ENCODE peak calls at places on chromosome 16, in eight cellular contexts. U is fibroblast of lung, L is astrocyte of the cerebellum, P is psoas muscle, E is mammary epithelial cell, G is fibroblast of the aortic adventitia, T is NB4, J is A549. S is an unnamed sample.

GRCh38 chr16:19468300-19468699 is 50.6 kb downstream of the TMC5 start:
- DNase-seq in U (no peak), L (no peak), P (no peak), E (no peak), G (no peak), T (no peak), J (no peak), S (no peak)

GRCh38 chr16:84397090-84397489 is 28.8 kb downstream of the ATP2C2 start:
- DNase-seq in U (no peak), L (no peak), P (no peak), E (peak; percentile 19), G (no peak), T (no peak), J (peak; percentile 35), S (no peak)

GRCh38 chr16:65991149-65991701 is 375.3 kb upstream of the CDH5 start:
- DNase-seq in U (no peak), L (no peak), P (no peak), E (no peak), G (no peak), T (no peak), J (no peak), S (no peak)

GRCh38 chr16:53129281-53130192 is 74.7 kb downstream of the CHD9 start:
- DNase-seq in U (peak; percentile 55), L (peak; percentile 40), P (no peak), E (peak; percentile 23), G (peak; percentile 71), T (peak; percentile 22), J (no peak), S (no peak)

GRCh38 chr16:84884311-84885023 is 64.7 kb downstream of the CRISPLD2 start:
- DNase-seq in U (no peak), L (no peak), P (peak; percentile 53), E (peak; percentile 34), G (no peak), T (no peak), J (no peak), S (no peak)

GRCh38 chr16:88382491-88383400 is at the start of gene ZNF469:
- DNase-seq in U (peak; percentile 40), L (no peak), P (peak; percentile 60), E (no peak), G (peak; percentile 40), T (no peak), J (peak; percentile 34), S (no peak)

GRCh38 chr16:68423771-68424170 is 24.5 kb downstream of the SMPD3 start:
- DNase-seq in U (no peak), L (no peak), P (no peak), E (no peak), G (no peak), T (no peak), J (no peak), S (no peak)

GRCh38 chr16:65658339-65659275 is 536.7 kb upstream of the CDH11 start:
- DNase-seq in U (peak; percentile 99), L (peak; percentile 92), P (no peak), E (peak; percentile 95), G (peak; percentile 95), T (peak; percentile 42), J (peak; percentile 18), S (no peak)

GRCh38 chr16:58494981-58495860 is 4.7 kb upstream of the NDRG4 start:
- DNase-seq in U (peak; percentile 97), L (peak; percentile 98), P (no peak), E (peak; percentile 96), G (peak; percentile 98), T (peak; percentile 71), J (peak; percentile 92), S (peak; percentile 56)

GRCh38 chr16:54026456-54026855 is 260.1 kb downstream of the IRX3 start:
- DNase-seq in U (peak; percentile 62), L (peak; percentile 28), P (no peak), E (no peak), G (peak; percentile 76), T (no peak), J (no peak), S (no peak)

GRCh38 chr16:15559176-15559575 is 83.8 kb downstream of the MARF1 start:
- DNase-seq in U (no peak), L (no peak), P (no peak), E (no peak), G (no peak), T (no peak), J (no peak), S (no peak)

GRCh38 chr16:526181-527014 is 1.1 kb upstream of the CAPN15 start:
- DNase-seq in U (peak; percentile 49), L (peak; percentile 12), P (no peak), E (peak; percentile 37), G (peak; percentile 61), T (peak; percentile 52), J (no peak), S (no peak)

GRCh38 chr16:85616608-85617311 is 3.6 kb downstream of the GSE1 start:
- DNase-seq in U (peak; percentile 23), L (no peak), P (peak; percentile 80), E (no peak), G (no peak), T (peak; percentile 88), J (no peak), S (peak; percentile 31)

GRCh38 chr16:82368041-82368440 is 198.0 kb upstream of the MPHOSPH6 start:
- DNase-seq in U (peak; percentile 23), L (no peak), P (peak; percentile 59), E (peak; percentile 12), G (peak; percentile 2), T (peak; percentile 39), J (peak; percentile 32), S (no peak)
- TF ChIP-seq CTCF in U (no peak), L (peak; percentile 25), P (peak; percentile 31), E (peak; percentile 43), G (peak; percentile 16), T (peak; percentile 35), J (no peak), S (peak; percentile 40)

GRCh38 chr16:87051526-87052320 is 265.5 kb downstream of the C16orf95 start:
- DNase-seq in U (no peak), L (no peak), P (no peak), E (no peak), G (no peak), T (no peak), J (no peak), S (no peak)

GRCh38 chr16:87054856-87055255 is 262.3 kb downstream of the C16orf95 start:
- DNase-seq in U (no peak), L (no peak), P (no peak), E (no peak), G (no peak), T (no peak), J (no peak), S (no peak)

GRCh38 chr16:87052506-87052905 is 264.7 kb downstream of the C16orf95 start:
- DNase-seq in U (peak; percentile 77), L (no peak), P (no peak), E (no peak), G (peak; percentile 72), T (no peak), J (no peak), S (no peak)

GRCh38 chr16:87054154-87054553 is 263.0 kb downstream of the C16orf95 start:
- DNase-seq in U (no peak), L (no peak), P (no peak), E (no peak), G (no peak), T (no peak), J (no peak), S (no peak)

DNA sequence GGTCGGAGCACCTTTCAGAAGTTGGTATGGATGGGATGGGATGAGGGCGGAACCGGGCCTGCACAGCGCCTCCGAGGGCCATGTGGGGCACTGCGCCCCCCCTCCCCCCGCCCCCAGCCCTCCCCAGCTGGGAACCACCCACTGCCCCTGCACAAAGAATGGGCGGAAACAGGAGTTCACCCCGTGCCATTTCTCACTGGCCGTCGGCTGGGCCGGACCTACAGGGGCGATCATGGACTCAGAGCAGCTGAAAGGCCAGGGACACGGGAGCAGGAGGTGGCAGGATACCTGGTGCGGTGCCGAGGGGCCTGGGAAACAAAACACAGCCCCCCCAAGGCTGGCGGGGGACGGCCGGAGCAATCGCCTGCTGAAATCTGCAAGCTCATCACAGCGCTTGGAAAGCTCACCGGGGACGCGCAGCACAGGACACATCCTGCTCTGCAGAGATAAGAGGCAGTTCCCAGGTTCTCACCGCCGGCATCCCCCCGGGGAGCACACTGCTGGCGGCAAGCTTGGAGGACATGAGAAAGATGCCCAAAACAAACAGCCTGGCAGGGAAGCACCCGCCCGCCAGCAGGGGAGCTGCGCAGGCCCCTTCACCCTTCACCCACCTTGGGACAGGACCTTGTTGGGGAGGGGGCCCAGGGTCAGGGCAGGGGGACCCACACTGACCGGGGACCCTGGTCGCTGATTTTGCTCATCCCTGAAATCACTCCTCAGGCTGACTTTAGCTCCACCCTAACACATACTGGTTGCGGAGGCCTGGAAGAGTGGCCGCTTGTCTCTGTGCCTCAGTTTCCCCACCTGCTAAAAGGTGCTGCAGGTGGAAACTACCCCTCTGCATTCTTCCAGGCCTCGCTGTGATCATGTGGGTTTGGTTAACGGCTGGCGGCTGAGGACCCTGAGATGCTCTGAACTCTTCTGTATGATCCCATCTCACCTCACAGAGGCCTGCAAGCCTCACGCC is 263.9 kb downstream of the C16orf95 start:
- DNase-seq in U (no peak), L (no peak), P (no peak), E (no peak), G (no peak), T (no peak), J (no peak), S (no peak)
- H3K4me3 ChIP-seq in U (no peak overlapping the region), L (no peak overlapping the region), P (no peak overlapping the region), E (no peak overlapping the region), G (no peak overlapping the region), T (no peak overlapping the region), J (no peak overlapping the region), S (no peak overlapping the region)

GRCh38 chr16:62363451-62363850 is 327.2 kb upstream of the CDH8 start:
- DNase-seq in U (no peak), L (no peak), P (no peak), E (no peak), G (no peak), T (peak; percentile 2), J (no peak), S (no peak)
- TF ChIP-seq CTCF in U (no peak), L (no peak), P (no peak), E (no peak), G (no peak), T (no peak), J (no peak), S (no peak)

GRCh38 chr16:48292452-48292851 is 45.1 kb upstream of the ABCC11 start:
- DNase-seq in U (no peak), L (no peak), P (no peak), E (no peak), G (no peak), T (no peak), J (no peak), S (no peak)

GRCh38 chr16:48291303-48291702 is 44.0 kb upstream of the ABCC11 start:
- DNase-seq in U (peak; percentile 56), L (no peak), P (no peak), E (peak; percentile 48), G (peak; percentile 30), T (no peak), J (no peak), S (no peak)

GRCh38 chr16:48299471-48299870 is 52.1 kb upstream of the ABCC11 start:
- DNase-seq in U (no peak), L (no peak), P (no peak), E (no peak), G (no peak), T (no peak), J (no peak), S (no peak)

GRCh38 chr16:48291754-48292153 is 44.4 kb upstream of the ABCC11 start:
- DNase-seq in U (no peak), L (no peak), P (no peak), E (peak; percentile 35), G (no peak), T (no peak), J (no peak), S (no peak)

GRCh38 chr16:48295493-48296281 is 48.3 kb upstream of the ABCC11 start:
- DNase-seq in U (no peak), L (peak; percentile 3), P (no peak), E (peak; percentile 65), G (no peak), T (no peak), J (no peak), S (no peak)
- H3K4me3 ChIP-seq in U (no peak overlapping the region), L (no peak overlapping the region), P (no peak overlapping the region), E (no peak overlapping the region), G (no peak overlapping the region), T (no peak overlapping the region), J (no peak overlapping the region), S (no peak overlapping the region)

S was measured in GM12864.